ENCODE peak calls at places on chromosomes 7 and 10, in nine cellular contexts. O is fibroblast of lung, P is mammary epithelial cell, A is hepatocyte, K is astrocyte, M is PC-3, Q is neural progenitor cell, D is HepG2, G is GM23248. C is an unnamed sample.

GRCh38 chr7:16753932-16754571 is 497 bp downstream of the TSPAN13 start:
- DNase-seq in O (peak; percentile 8), P (peak; percentile 39), A (peak; percentile 66), K (peak; percentile 29), M (peak; percentile 27), Q (peak; percentile 89), D (peak; percentile 8), G (peak; percentile 60), C (no peak)

GRCh38 chr7:229184-229964 is 37.0 kb downstream of the FAM20C start:
- DNase-seq in O (peak; percentile 97), P (no peak), A (peak; percentile 66), K (peak; percentile 98), M (no peak), Q (no peak), D (no peak), G (peak; percentile 97), C (no peak)

GRCh38 chr7:50174948-50175347 is 81.9 kb upstream of the ZPBP start:
- DNase-seq in O (no peak), P (no peak), A (no peak), K (no peak), M (no peak), Q (no peak), D (no peak), G (no peak), C (no peak)

GRCh38 chr7:108805808-108806397 is 236.2 kb downstream of the DNAJB9 start:
- DNase-seq in O (peak; percentile 45), P (peak; percentile 4), A (peak; percentile 13), K (peak; percentile 10), M (peak; percentile 40), Q (peak; percentile 55), D (peak; percentile 5), G (peak; percentile 41), C (no peak)

GRCh38 chr10:107914450-107915276 is 750.2 kb upstream of the SORCS1 start:
- DNase-seq in O (peak; percentile 15), P (peak; percentile 30), A (peak; percentile 50), K (no peak), M (no peak), Q (peak; percentile 75), D (no peak), G (peak; percentile 70), C (no peak)

GRCh38 chr7:5296627-5297226 is 14.0 kb downstream of the SLC29A4 start:
- DNase-seq in O (no peak), P (no peak), A (peak; percentile 32), K (no peak), M (peak; percentile 48), Q (peak; percentile 95), D (no peak), G (peak; percentile 29), C (no peak)

GRCh38 chr7:55435466-55435865 is 70.3 kb downstream of the LANCL2 start:
- DNase-seq in O (no peak), P (no peak), A (no peak), K (no peak), M (no peak), Q (no peak), D (no peak), G (no peak), C (no peak)

GRCh38 chr10:126372359-126372758 is 15.9 kb downstream of the ADAM12 start:
- DNase-seq in O (no peak), P (no peak), A (no peak), K (no peak), M (no peak), Q (no peak), D (no peak), G (no peak), C (no peak)

GRCh38 chr10:5442990-5443370 is 30.6 kb downstream of the NET1 start:
- DNase-seq in O (no peak), P (no peak), A (no peak), K (no peak), M (no peak), Q (no peak), D (no peak), G (no peak), C (no peak)

GRCh38 chr7:101171442-101171837 is 6.1 kb upstream of the VGF start:
- DNase-seq in O (no peak), P (no peak), A (no peak), K (no peak), M (no peak), Q (peak; percentile 40), D (no peak), G (no peak), C (no peak)

GRCh38 chr7:101172005-101172853 is 6.9 kb upstream of the VGF start:
- DNase-seq in O (no peak), P (no peak), A (no peak), K (no peak), M (no peak), Q (peak; percentile 62), D (no peak), G (no peak), C (no peak)

GRCh38 chr7:101169838-101170531 is 4.6 kb upstream of the VGF start:
- DNase-seq in O (peak; percentile 53), P (peak; percentile 45), A (peak; percentile 80), K (no peak), M (peak; percentile 63), Q (peak; percentile 81), D (peak; percentile 31), G (peak; percentile 80), C (no peak)

GRCh38 chr7:101169110-101169837 is 3.9 kb upstream of the VGF start:
- DNase-seq in O (no peak), P (no peak), A (no peak), K (no peak), M (no peak), Q (no peak), D (no peak), G (no peak), C (no peak)

DNA sequence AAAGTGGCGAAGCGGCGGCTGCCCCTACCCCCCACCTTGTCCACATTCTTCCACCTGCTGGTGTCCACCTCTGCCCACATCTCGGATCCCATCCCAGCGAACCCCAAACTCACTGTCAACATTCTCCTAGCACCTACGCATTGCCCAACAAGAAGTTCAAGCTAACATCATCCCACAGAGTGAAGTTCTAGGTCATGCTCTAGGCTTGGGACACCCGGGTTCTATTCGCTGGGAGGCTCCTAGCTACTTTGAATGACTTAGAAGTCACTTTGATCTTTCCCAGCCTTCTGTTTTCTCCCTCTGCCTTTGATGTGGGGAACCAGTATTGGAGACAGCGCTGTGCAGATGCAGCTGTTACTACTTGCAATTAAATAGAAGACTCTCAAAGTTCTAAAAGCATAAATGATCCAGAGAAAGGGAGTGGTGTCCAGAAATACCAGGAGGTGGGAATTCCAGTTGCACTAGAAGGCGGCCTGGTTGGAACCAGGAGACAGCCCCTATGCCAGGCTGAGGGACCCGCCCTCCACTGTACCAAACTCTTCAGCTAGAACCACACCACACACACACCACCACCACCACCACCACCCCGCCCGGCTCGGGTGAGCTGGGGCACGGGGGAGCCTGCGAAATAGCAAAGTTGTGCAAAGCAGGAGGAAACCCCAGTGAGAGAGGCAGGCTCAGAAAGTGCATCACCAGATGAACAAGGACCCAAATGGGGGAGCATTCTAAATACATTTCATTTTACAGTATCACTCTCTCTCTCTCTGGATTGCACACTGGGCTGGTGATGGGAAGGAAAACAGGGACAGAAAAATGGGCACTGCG is 5.5 kb upstream of the VGF start:
- DNase-seq in O (no peak), P (no peak), A (no peak), K (no peak), M (no peak), Q (no peak), D (no peak), G (no peak), C (no peak)
- TF ChIP-seq EZH2 in O (peak; percentile 82), P (peak; percentile 45), A (peak; percentile 20), K (no peak), M (no peak), Q (peak; percentile 60), D (no peak), G (no peak), C (peak; percentile 18)

GRCh38 chr7:115271332-115272235 is 349.7 kb downstream of the MDFIC start:
- DNase-seq in O (peak; percentile 37), P (no peak), A (no peak), K (peak; percentile 96), M (no peak), Q (no peak), D (no peak), G (peak; percentile 4), C (no peak)
- H2AFZ ChIP-seq in O (no peak overlapping the region), P (no peak overlapping the region), A (no peak overlapping the region), K (no peak overlapping the region), M (no peak overlapping the region), Q (no peak overlapping the region), D (no peak overlapping the region), G (no peak overlapping the region), C (no peak overlapping the region)

GRCh38 chr10:26221571-26221970 is 5.0 kb downstream of the GAD2 start:
- DNase-seq in O (no peak), P (no peak), A (no peak), K (no peak), M (no peak), Q (peak; percentile 40), D (no peak), G (no peak), C (no peak)

GRCh38 chr10:26217396-26218105 is 977 bp downstream of the GAD2 start:
- DNase-seq in O (no peak), P (no peak), A (peak; percentile 6), K (no peak), M (no peak), Q (peak; percentile 67), D (no peak), G (peak; percentile 6), C (no peak)

GRCh38 chr10:26216949-26217395 is 398 bp downstream of the GAD2 start:
- DNase-seq in O (no peak), P (no peak), A (no peak), K (no peak), M (no peak), Q (no peak), D (no peak), G (no peak), C (no peak)

GRCh38 chr10:26222563-26222962 is 6.0 kb downstream of the GAD2 start:
- DNase-seq in O (no peak), P (no peak), A (no peak), K (no peak), M (no peak), Q (no peak), D (no peak), G (no peak), C (no peak)

DNA sequence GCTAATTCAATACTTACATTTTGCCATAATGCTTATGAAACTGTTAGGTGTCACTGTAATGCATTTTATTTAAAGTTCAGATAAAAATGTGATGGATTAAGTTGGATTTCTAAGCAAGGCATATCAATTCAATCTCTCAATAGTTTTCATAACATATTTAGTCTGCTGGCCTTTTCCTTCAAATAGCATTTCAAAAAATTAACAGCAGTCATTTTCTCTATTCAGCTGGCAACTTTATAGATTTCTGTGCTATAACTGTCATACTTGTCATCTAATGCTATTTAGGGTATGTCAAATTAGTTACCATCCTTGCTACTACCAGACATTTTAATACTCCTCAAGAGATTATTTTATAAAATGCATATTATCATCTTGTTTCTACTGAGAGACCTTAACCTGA is 4.3 kb downstream of the GAD2 start:
- DNase-seq in O (no peak), P (no peak), A (no peak), K (no peak), M (no peak), Q (no peak), D (no peak), G (no peak), C (no peak)
- H3K27ac ChIP-seq in O (no peak overlapping the region), P (no peak overlapping the region), A (no peak overlapping the region), K (no peak overlapping the region), M (no peak overlapping the region), Q (no peak overlapping the region), D (no peak overlapping the region), G (no peak overlapping the region), C (no peak overlapping the region)

DNA sequence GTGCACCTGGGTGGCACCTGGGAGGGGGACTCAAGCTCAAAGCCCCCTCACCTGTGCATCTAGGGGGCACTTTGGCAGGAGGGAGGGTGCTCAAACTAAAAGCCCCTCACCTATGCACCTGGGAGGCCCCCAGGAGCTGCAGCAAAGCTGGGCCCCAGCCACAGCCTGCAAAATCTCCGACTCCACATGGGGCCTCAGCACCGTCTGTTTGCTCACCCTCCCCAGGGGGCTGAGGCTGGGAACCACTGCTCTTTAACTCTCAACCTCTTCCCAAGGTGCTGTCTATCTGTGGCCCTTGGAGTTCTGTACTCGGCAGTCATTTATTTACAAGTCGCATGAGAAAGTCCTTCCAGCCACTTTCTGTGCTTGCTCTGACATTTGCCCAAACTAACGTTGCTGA is 458.4 kb downstream of the DNAJB6 start:
- DNase-seq in O (no peak), P (no peak), A (no peak), K (no peak), M (no peak), Q (no peak), D (no peak), G (no peak), C (no peak)
- TF ChIP-seq EZH2 in O (no peak), P (no peak), A (no peak), K (no peak), M (no peak), Q (no peak), D (no peak), G (no peak), C (no peak)

C was measured in keratinocyte.